ENCODE peak calls at places on chromosomes 16 and 17, in nine cellular contexts. One of them, this sample, is unnamed.

GRCh38 chr16:84360170-84360569 is 8.2 kb upstream of the ATP2C2 start:
- DNase-seq in gastrocnemius medialis: no peak
- DNase-seq in bronchial epithelial cell: peak
- DNase-seq in CD8-positive, alpha-beta memory T cell: no peak
- DNase-seq in amygdala: no peak
- DNase-seq in fibroblast of mammary gland: no peak
- DNase-seq in activated CD8-positive, alpha-beta memory T cell treated with anti-CD3 and anti-CD28 coated beads for 4 hours: no peak
- DNase-seq in RPMI8226: no peak
- DNase-seq in memory B cell: no peak
- DNase-seq in this sample: peak

GRCh38 chr17:63274156-63274555 is 171.9 kb downstream of the CYB561 start:
- DNase-seq in bronchial epithelial cell: no peak
- DNase-seq in amygdala: no peak
- DNase-seq in fibroblast of mammary gland: peak
- DNase-seq in activated CD8-positive, alpha-beta memory T cell treated with anti-CD3 and anti-CD28 coated beads for 4 hours: no peak
- DNase-seq in RPMI8226: no peak
- DNase-seq in memory B cell: no peak
- DNase-seq in CD8-positive, alpha-beta memory T cell: no peak
- DNase-seq in gastrocnemius medialis: no peak
- DNase-seq in this sample: no peak

GRCh38 chr16:10851512-10851911 is 25.5 kb upstream of the CIITA start:
- DNase-seq in amygdala: no peak
- DNase-seq in RPMI8226: no peak
- DNase-seq in activated CD8-positive, alpha-beta memory T cell treated with anti-CD3 and anti-CD28 coated beads for 4 hours: no peak
- DNase-seq in memory B cell: no peak
- DNase-seq in CD8-positive, alpha-beta memory T cell: no peak
- DNase-seq in fibroblast of mammary gland: no peak
- DNase-seq in bronchial epithelial cell: no peak
- DNase-seq in gastrocnemius medialis: no peak
- DNase-seq in this sample: no peak

GRCh38 chr17:80836971-80837481 is 154.6 kb upstream of the CHMP6 start:
- DNase-seq in memory B cell: no peak
- DNase-seq in RPMI8226: no peak
- DNase-seq in fibroblast of mammary gland: no peak
- DNase-seq in activated CD8-positive, alpha-beta memory T cell treated with anti-CD3 and anti-CD28 coated beads for 4 hours: no peak
- DNase-seq in gastrocnemius medialis: no peak
- DNase-seq in CD8-positive, alpha-beta memory T cell: no peak
- DNase-seq in bronchial epithelial cell: no peak
- DNase-seq in amygdala: no peak
- DNase-seq in this sample: no peak

GRCh38 chr17:40622509-40622928 is 25.1 kb downstream of the SMARCE1 start:
- DNase-seq in CD8-positive, alpha-beta memory T cell: no peak
- DNase-seq in RPMI8226: no peak
- DNase-seq in activated CD8-positive, alpha-beta memory T cell treated with anti-CD3 and anti-CD28 coated beads for 4 hours: no peak
- DNase-seq in fibroblast of mammary gland: no peak
- DNase-seq in gastrocnemius medialis: no peak
- DNase-seq in amygdala: no peak
- DNase-seq in memory B cell: no peak
- DNase-seq in bronchial epithelial cell: no peak
- DNase-seq in this sample: no peak

GRCh38 chr17:2634361-2634960 is 41.0 kb downstream of the PAFAH1B1 start:
- DNase-seq in activated CD8-positive, alpha-beta memory T cell treated with anti-CD3 and anti-CD28 coated beads for 4 hours: no peak
- DNase-seq in memory B cell: no peak
- DNase-seq in fibroblast of mammary gland: peak
- DNase-seq in CD8-positive, alpha-beta memory T cell: no peak
- DNase-seq in amygdala: no peak
- DNase-seq in bronchial epithelial cell: peak
- DNase-seq in RPMI8226: no peak
- DNase-seq in gastrocnemius medialis: peak
- DNase-seq in this sample: peak

GRCh38 chr16:81798311-81799137 is 19.4 kb downstream of the PLCG2 start:
- DNase-seq in memory B cell: peak
- DNase-seq in amygdala: no peak
- DNase-seq in activated CD8-positive, alpha-beta memory T cell treated with anti-CD3 and anti-CD28 coated beads for 4 hours: no peak
- DNase-seq in fibroblast of mammary gland: no peak
- DNase-seq in bronchial epithelial cell: no peak
- DNase-seq in CD8-positive, alpha-beta memory T cell: no peak
- DNase-seq in gastrocnemius medialis: no peak
- DNase-seq in RPMI8226: peak
- DNase-seq in this sample: no peak

GRCh38 chr16:57001026-57001669 is 11.8 kb downstream of the NLRC5 start:
- DNase-seq in bronchial epithelial cell: no peak
- DNase-seq in CD8-positive, alpha-beta memory T cell: no peak
- DNase-seq in memory B cell: no peak
- DNase-seq in fibroblast of mammary gland: no peak
- DNase-seq in amygdala: no peak
- DNase-seq in activated CD8-positive, alpha-beta memory T cell treated with anti-CD3 and anti-CD28 coated beads for 4 hours: no peak
- DNase-seq in RPMI8226: no peak
- DNase-seq in gastrocnemius medialis: no peak
- DNase-seq in this sample: no peak

GRCh38 chr17:57987582-57988300 is at the start of gene VEZF1:
- DNase-seq in amygdala: peak
- DNase-seq in activated CD8-positive, alpha-beta memory T cell treated with anti-CD3 and anti-CD28 coated beads for 4 hours: peak
- DNase-seq in bronchial epithelial cell: no peak
- DNase-seq in CD8-positive, alpha-beta memory T cell: peak
- DNase-seq in memory B cell: no peak
- DNase-seq in RPMI8226: peak
- DNase-seq in gastrocnemius medialis: peak
- DNase-seq in fibroblast of mammary gland: peak
- DNase-seq in this sample: peak

GRCh38 chr17:67834634-67835033 is 9.3 kb downstream of the BPTF start:
- DNase-seq in fibroblast of mammary gland: no peak
- DNase-seq in memory B cell: no peak
- DNase-seq in RPMI8226: no peak
- DNase-seq in gastrocnemius medialis: no peak
- DNase-seq in amygdala: no peak
- DNase-seq in bronchial epithelial cell: no peak
- DNase-seq in CD8-positive, alpha-beta memory T cell: no peak
- DNase-seq in activated CD8-positive, alpha-beta memory T cell treated with anti-CD3 and anti-CD28 coated beads for 4 hours: no peak
- DNase-seq in this sample: no peak

GRCh38 chr17:66287911-66288310 is 14.5 kb upstream of the PRKCA start:
- DNase-seq in gastrocnemius medialis: no peak
- DNase-seq in CD8-positive, alpha-beta memory T cell: no peak
- DNase-seq in activated CD8-positive, alpha-beta memory T cell treated with anti-CD3 and anti-CD28 coated beads for 4 hours: no peak
- DNase-seq in fibroblast of mammary gland: no peak
- DNase-seq in amygdala: no peak
- DNase-seq in bronchial epithelial cell: no peak
- DNase-seq in memory B cell: no peak
- DNase-seq in RPMI8226: no peak
- DNase-seq in this sample: no peak

GRCh38 chr16:10405386-10405939 is 19.6 kb downstream of the ATF7IP2 start:
- DNase-seq in gastrocnemius medialis: no peak
- DNase-seq in memory B cell: no peak
- DNase-seq in fibroblast of mammary gland: no peak
- DNase-seq in RPMI8226: no peak
- DNase-seq in amygdala: no peak
- DNase-seq in bronchial epithelial cell: no peak
- DNase-seq in activated CD8-positive, alpha-beta memory T cell treated with anti-CD3 and anti-CD28 coated beads for 4 hours: no peak
- DNase-seq in CD8-positive, alpha-beta memory T cell: no peak
- DNase-seq in this sample: no peak

GRCh38 chr16:87391324-87391949 is 699 bp upstream of the MAP1LC3B start:
- DNase-seq in gastrocnemius medialis: peak
- DNase-seq in fibroblast of mammary gland: peak
- DNase-seq in bronchial epithelial cell: no peak
- DNase-seq in RPMI8226: no peak
- DNase-seq in activated CD8-positive, alpha-beta memory T cell treated with anti-CD3 and anti-CD28 coated beads for 4 hours: no peak
- DNase-seq in memory B cell: no peak
- DNase-seq in CD8-positive, alpha-beta memory T cell: no peak
- DNase-seq in amygdala: no peak
- DNase-seq in this sample: no peak

GRCh38 chr16:79977974-79978836 is 377.7 kb upstream of the MAF start:
- DNase-seq in fibroblast of mammary gland: no peak
- DNase-seq in amygdala: no peak
- DNase-seq in bronchial epithelial cell: no peak
- DNase-seq in RPMI8226: no peak
- DNase-seq in gastrocnemius medialis: no peak
- DNase-seq in memory B cell: no peak
- DNase-seq in activated CD8-positive, alpha-beta memory T cell treated with anti-CD3 and anti-CD28 coated beads for 4 hours: no peak
- DNase-seq in CD8-positive, alpha-beta memory T cell: no peak
- DNase-seq in this sample: no peak

GRCh38 chr17:40813804-40814203 is 8.6 kb downstream of the KRT10 start:
- DNase-seq in memory B cell: no peak
- DNase-seq in gastrocnemius medialis: no peak
- DNase-seq in amygdala: no peak
- DNase-seq in activated CD8-positive, alpha-beta memory T cell treated with anti-CD3 and anti-CD28 coated beads for 4 hours: no peak
- DNase-seq in RPMI8226: no peak
- DNase-seq in fibroblast of mammary gland: no peak
- DNase-seq in CD8-positive, alpha-beta memory T cell: no peak
- DNase-seq in bronchial epithelial cell: peak
- DNase-seq in this sample: no peak

GRCh38 chr16:65890203-65890602 is 476.3 kb upstream of the CDH5 start:
- DNase-seq in fibroblast of mammary gland: no peak
- DNase-seq in RPMI8226: no peak
- DNase-seq in CD8-positive, alpha-beta memory T cell: no peak
- DNase-seq in activated CD8-positive, alpha-beta memory T cell treated with anti-CD3 and anti-CD28 coated beads for 4 hours: no peak
- DNase-seq in bronchial epithelial cell: no peak
- DNase-seq in memory B cell: no peak
- DNase-seq in gastrocnemius medialis: no peak
- DNase-seq in amygdala: no peak
- DNase-seq in this sample: no peak

GRCh38 chr17:41959336-41960095 is 7.1 kb upstream of the CNP start:
- DNase-seq in activated CD8-positive, alpha-beta memory T cell treated with anti-CD3 and anti-CD28 coated beads for 4 hours: no peak
- DNase-seq in bronchial epithelial cell: peak
- DNase-seq in CD8-positive, alpha-beta memory T cell: no peak
- DNase-seq in memory B cell: no peak
- DNase-seq in amygdala: no peak
- DNase-seq in gastrocnemius medialis: no peak
- DNase-seq in RPMI8226: peak
- DNase-seq in fibroblast of mammary gland: peak
- DNase-seq in this sample: no peak

GRCh38 chr16:88533945-88534641 is 36.1 kb upstream of the ZC3H18 start:
- DNase-seq in amygdala: peak
- DNase-seq in memory B cell: peak
- DNase-seq in RPMI8226: peak
- DNase-seq in CD8-positive, alpha-beta memory T cell: peak
- DNase-seq in activated CD8-positive, alpha-beta memory T cell treated with anti-CD3 and anti-CD28 coated beads for 4 hours: peak
- DNase-seq in gastrocnemius medialis: peak
- DNase-seq in bronchial epithelial cell: peak
- DNase-seq in fibroblast of mammary gland: peak
- DNase-seq in this sample: peak

GRCh38 chr17:71899317-71899716 is 221.5 kb upstream of the SOX9 start:
- DNase-seq in bronchial epithelial cell: peak
- DNase-seq in amygdala: no peak
- DNase-seq in RPMI8226: no peak
- DNase-seq in activated CD8-positive, alpha-beta memory T cell treated with anti-CD3 and anti-CD28 coated beads for 4 hours: no peak
- DNase-seq in gastrocnemius medialis: no peak
- DNase-seq in CD8-positive, alpha-beta memory T cell: no peak
- DNase-seq in memory B cell: no peak
- DNase-seq in fibroblast of mammary gland: peak
- DNase-seq in this sample: no peak

GRCh38 chr16:51404386-51404785 is 253.3 kb upstream of the SALL1 start:
- DNase-seq in CD8-positive, alpha-beta memory T cell: no peak
- DNase-seq in activated CD8-positive, alpha-beta memory T cell treated with anti-CD3 and anti-CD28 coated beads for 4 hours: no peak
- DNase-seq in memory B cell: no peak
- DNase-seq in gastrocnemius medialis: no peak
- DNase-seq in amygdala: no peak
- DNase-seq in RPMI8226: no peak
- DNase-seq in bronchial epithelial cell: peak
- DNase-seq in fibroblast of mammary gland: peak
- DNase-seq in this sample: no peak

GRCh38 chr17:76726231-76726765 is at the start of gene JMJD6:
- DNase-seq in amygdala: peak
- DNase-seq in memory B cell: no peak
- DNase-seq in bronchial epithelial cell: peak
- DNase-seq in activated CD8-positive, alpha-beta memory T cell treated with anti-CD3 and anti-CD28 coated beads for 4 hours: peak
- DNase-seq in CD8-positive, alpha-beta memory T cell: no peak
- DNase-seq in RPMI8226: peak
- DNase-seq in gastrocnemius medialis: peak
- DNase-seq in fibroblast of mammary gland: peak
- DNase-seq in this sample: peak

GRCh38 chr17:54085934-54086333 is 263.2 kb downstream of the KIF2B start:
- DNase-seq in activated CD8-positive, alpha-beta memory T cell treated with anti-CD3 and anti-CD28 coated beads for 4 hours: no peak
- DNase-seq in memory B cell: no peak
- DNase-seq in fibroblast of mammary gland: no peak
- DNase-seq in gastrocnemius medialis: no peak
- DNase-seq in CD8-positive, alpha-beta memory T cell: no peak
- DNase-seq in bronchial epithelial cell: no peak
- DNase-seq in RPMI8226: no peak
- DNase-seq in amygdala: no peak
- DNase-seq in this sample: peak

GRCh38 chr17:70636517-70637133 is 467.3 kb downstream of the KCNJ2 start:
- DNase-seq in memory B cell: no peak
- DNase-seq in activated CD8-positive, alpha-beta memory T cell treated with anti-CD3 and anti-CD28 coated beads for 4 hours: no peak
- DNase-seq in amygdala: no peak
- DNase-seq in RPMI8226: peak
- DNase-seq in fibroblast of mammary gland: peak
- DNase-seq in bronchial epithelial cell: peak
- DNase-seq in gastrocnemius medialis: no peak
- DNase-seq in CD8-positive, alpha-beta memory T cell: no peak
- DNase-seq in this sample: peak

GRCh38 chr16:49502136-49502881 is 128.7 kb downstream of the C16orf78 start:
- DNase-seq in memory B cell: no peak
- DNase-seq in CD8-positive, alpha-beta memory T cell: no peak
- DNase-seq in activated CD8-positive, alpha-beta memory T cell treated with anti-CD3 and anti-CD28 coated beads for 4 hours: no peak
- DNase-seq in RPMI8226: no peak
- DNase-seq in gastrocnemius medialis: no peak
- DNase-seq in amygdala: no peak
- DNase-seq in fibroblast of mammary gland: no peak
- DNase-seq in bronchial epithelial cell: no peak
- DNase-seq in this sample: no peak

GRCh38 chr17:50095626-50096037 is 481 bp downstream of the PDK2 start:
- DNase-seq in bronchial epithelial cell: no peak
- DNase-seq in activated CD8-positive, alpha-beta memory T cell treated with anti-CD3 and anti-CD28 coated beads for 4 hours: no peak
- DNase-seq in CD8-positive, alpha-beta memory T cell: no peak
- DNase-seq in amygdala: no peak
- DNase-seq in fibroblast of mammary gland: no peak
- DNase-seq in gastrocnemius medialis: no peak
- DNase-seq in RPMI8226: no peak
- DNase-seq in memory B cell: no peak
- DNase-seq in this sample: no peak

GRCh38 chr16:17416461-17417221 is 54.1 kb downstream of the XYLT1 start:
- DNase-seq in gastrocnemius medialis: no peak
- DNase-seq in activated CD8-positive, alpha-beta memory T cell treated with anti-CD3 and anti-CD28 coated beads for 4 hours: peak
- DNase-seq in amygdala: no peak
- DNase-seq in RPMI8226: peak
- DNase-seq in CD8-positive, alpha-beta memory T cell: no peak
- DNase-seq in bronchial epithelial cell: no peak
- DNase-seq in memory B cell: peak
- DNase-seq in fibroblast of mammary gland: peak
- DNase-seq in this sample: no peak

GRCh38 chr16:83998091-83998490 is 30.0 kb downstream of the NECAB2 start:
- DNase-seq in gastrocnemius medialis: no peak
- DNase-seq in bronchial epithelial cell: no peak
- DNase-seq in fibroblast of mammary gland: no peak
- DNase-seq in CD8-positive, alpha-beta memory T cell: no peak
- DNase-seq in memory B cell: no peak
- DNase-seq in activated CD8-positive, alpha-beta memory T cell treated with anti-CD3 and anti-CD28 coated beads for 4 hours: no peak
- DNase-seq in RPMI8226: no peak
- DNase-seq in amygdala: no peak
- DNase-seq in this sample: no peak